ENCODE peak calls at places on chromosome 4, in four cellular contexts. J is testis, Z is NB4, Y is AG04450. O is an unnamed sample.

GRCh38 chr4:88008133-88008621 is 742 bp downstream of the PKD2 start:
- DNase-seq in J (peak), Z (peak), Y (no peak), O (peak)

GRCh38 chr4:111268769-111269414 is 646.0 kb upstream of the PITX2 start:
- DNase-seq in Y (no peak), Z (no peak), J (no peak), O (no peak)

GRCh38 chr4:85967872-85968271 is 392.0 kb downstream of the MAPK10 start:
- DNase-seq in J (no peak), Y (no peak), Z (no peak), O (no peak)

GRCh38 chr4:188295899-188296298 is 156.7 kb downstream of the TRIML1 start:
- DNase-seq in J (no peak), Y (no peak), Z (no peak), O (no peak)

GRCh38 chr4:105990933-105991332 is 95.7 kb downstream of the NPNT start:
- DNase-seq in J (no peak), Y (no peak), Z (no peak), O (no peak)

GRCh38 chr4:117831060-117831683 is 203.1 kb upstream of the NDST3 start:
- DNase-seq in Y (no peak), Z (no peak), J (no peak), O (no peak)

GRCh38 chr4:178165909-178166308 is 723.7 kb upstream of the AGA start:
- DNase-seq in J (no peak), Z (no peak), Y (no peak), O (no peak)

GRCh38 chr4:180261346-180261745 is 1981.9 kb upstream of the TENM3 start:
- DNase-seq in J (no peak), Y (no peak), Z (no peak), O (no peak)

GRCh38 chr4:128663325-128663724 is 146.2 kb upstream of the JADE1 start:
- DNase-seq in Z (no peak), Y (no peak), J (no peak), O (no peak)

GRCh38 chr4:10096976-10097330 is 19.6 kb downstream of the WDR1 start:
- DNase-seq in Z (no peak), Y (no peak), J (no peak), O (no peak)

GRCh38 chr4:16779028-16779675 is 119.3 kb downstream of the LDB2 start:
- DNase-seq in Y (no peak), J (no peak), Z (no peak), O (no peak)

GRCh38 chr4:103915224-103915869 is 195.6 kb upstream of the TACR3 start:
- DNase-seq in J (no peak), Z (peak), Y (no peak), O (no peak)

GRCh38 chr4:170872794-170873193 is 783.0 kb upstream of the AADAT start:
- DNase-seq in Y (no peak), Z (no peak), J (no peak), O (no peak)

GRCh38 chr4:167233523-167234387 is 539 bp downstream of the SPOCK3 start:
- DNase-seq in Z (no peak), J (no peak), Y (no peak), O (peak)

GRCh38 chr4:109559983-109560686 is at the start of gene MCUB:
- DNase-seq in Y (peak), Z (peak), J (peak), O (peak)

GRCh38 chr4:181860668-181861067 is 382.5 kb upstream of the TENM3 start:
- DNase-seq in J (no peak), Y (no peak), Z (no peak), O (no peak)

DNA sequence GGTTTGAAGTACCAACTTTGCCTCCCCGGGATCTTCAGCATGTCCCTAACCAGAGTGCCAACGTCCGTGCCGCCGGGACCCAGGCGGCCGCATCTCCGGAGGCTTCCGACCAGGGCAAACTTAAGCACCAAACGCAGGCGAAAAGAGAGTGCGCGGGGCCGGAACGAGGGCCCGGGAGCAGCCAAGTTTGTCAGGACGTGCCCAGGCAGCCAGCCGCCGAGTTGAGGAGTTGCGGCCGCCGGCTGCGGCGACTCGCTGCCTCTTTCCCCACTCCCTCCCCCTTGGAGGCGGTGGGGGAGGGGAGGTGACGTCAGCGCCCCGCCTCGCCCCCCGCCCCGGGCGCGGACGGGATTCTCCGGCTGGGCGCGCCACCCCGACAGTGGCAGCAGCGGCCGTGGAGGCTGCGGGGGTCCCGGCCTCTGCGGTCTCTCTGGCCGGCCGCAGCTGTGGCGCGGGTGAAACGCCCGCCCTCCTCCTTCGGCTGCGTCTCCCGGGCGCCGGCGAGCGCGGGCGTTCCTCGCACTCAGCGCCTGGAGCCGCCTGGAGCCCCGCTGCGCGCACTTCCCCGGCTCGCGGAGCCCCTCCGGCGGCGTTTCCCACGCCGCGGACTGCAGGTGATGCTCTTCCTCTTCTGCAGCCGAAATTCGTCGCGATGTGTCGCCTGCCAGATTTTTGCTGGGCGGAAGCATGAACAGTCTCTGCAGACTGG is 2.9 kb upstream of the FAT1 start:
- DNase-seq in J (peak), Z (no peak), Y (peak), O (peak)
- TF ChIP-seq CTCF in J (no peak), Z (no peak), Y (no peak), O (no peak)

GRCh38 chr4:83996254-83996653 is 460.3 kb downstream of the GPAT3 start:
- DNase-seq in Y (no peak), Z (no peak), J (no peak), O (no peak)

GRCh38 chr4:83989835-83990234 is 453.9 kb downstream of the GPAT3 start:
- DNase-seq in J (no peak), Z (peak), Y (no peak), O (no peak)

DNA sequence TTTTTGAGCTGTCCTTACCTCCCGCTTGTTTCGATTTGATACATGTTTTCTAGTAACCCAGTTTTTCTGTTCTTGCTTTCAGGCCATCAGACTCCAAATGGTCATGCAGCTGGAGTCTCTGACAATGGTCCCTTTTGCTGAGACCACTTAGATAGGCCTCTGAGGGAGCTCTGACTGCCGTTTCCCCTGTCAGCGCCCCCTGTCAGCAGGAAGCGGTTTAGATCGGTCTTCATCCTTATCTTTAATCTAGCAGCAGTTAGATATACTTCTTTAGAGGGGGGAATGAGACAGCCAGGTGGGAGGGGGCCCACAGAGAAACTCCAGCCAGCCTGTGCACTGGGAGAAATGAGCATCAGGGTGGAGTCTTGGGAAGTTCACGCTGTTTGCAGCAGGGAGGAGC is 457.9 kb downstream of the GPAT3 start:
- DNase-seq in Z (peak), Y (no peak), J (no peak), O (peak)
- TF ChIP-seq CTCF in Z (peak), Y (peak), J (no peak), O (peak)

GRCh38 chr4:183808102-183808466 is 97.0 kb upstream of the STOX2 start:
- DNase-seq in Y (no peak), Z (no peak), J (peak), O (no peak)
- TF ChIP-seq CTCF in Y (no peak), Z (no peak), J (no peak), O (no peak)

DNA sequence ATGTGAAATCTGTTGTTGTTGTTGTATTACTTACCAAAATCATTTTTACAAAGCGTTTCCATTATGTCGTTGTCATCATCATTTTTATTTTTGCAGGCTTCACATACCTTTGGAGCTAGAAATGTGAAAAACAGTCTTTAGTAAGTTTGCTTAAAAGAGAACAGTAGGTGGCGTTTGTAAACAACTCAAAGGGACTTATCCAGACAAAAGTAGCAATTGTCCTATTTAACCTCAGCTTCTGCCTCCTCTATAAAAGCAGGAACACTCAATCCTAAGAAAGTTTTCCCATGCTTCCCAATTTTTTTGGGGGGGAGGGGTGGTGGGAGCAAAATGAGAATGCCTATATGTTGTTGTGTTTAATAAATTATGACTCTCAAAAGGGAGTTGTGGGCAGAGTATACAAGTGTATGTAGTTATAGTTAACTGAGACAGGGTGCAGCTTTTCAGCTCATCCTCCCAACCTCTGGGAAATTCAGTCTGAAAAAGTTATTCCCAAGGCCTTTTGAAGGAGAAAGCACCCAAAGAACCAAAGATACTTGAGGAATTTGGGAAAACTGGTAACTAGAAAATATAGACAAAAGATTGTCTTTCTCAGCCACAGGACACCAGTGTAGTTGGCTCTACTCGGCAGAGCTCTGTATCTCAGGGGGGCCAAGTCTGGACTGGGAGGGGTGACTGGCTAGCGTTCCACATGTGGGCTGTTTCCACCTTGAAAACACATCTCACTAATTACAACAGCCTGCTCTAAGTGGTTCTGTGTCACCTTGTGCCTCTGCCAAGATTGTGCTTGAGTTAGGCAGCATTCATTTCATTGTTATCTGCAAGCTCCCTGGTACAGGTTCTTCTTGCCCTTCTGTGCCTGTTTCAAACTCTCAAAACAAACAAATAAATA is 2.8 kb downstream of the SFRP2 start:
- DNase-seq in Y (no peak), J (no peak), Z (peak), O (no peak)
- TF ChIP-seq CTCF in Y (peak), J (peak), Z (peak), O (peak)

DNA sequence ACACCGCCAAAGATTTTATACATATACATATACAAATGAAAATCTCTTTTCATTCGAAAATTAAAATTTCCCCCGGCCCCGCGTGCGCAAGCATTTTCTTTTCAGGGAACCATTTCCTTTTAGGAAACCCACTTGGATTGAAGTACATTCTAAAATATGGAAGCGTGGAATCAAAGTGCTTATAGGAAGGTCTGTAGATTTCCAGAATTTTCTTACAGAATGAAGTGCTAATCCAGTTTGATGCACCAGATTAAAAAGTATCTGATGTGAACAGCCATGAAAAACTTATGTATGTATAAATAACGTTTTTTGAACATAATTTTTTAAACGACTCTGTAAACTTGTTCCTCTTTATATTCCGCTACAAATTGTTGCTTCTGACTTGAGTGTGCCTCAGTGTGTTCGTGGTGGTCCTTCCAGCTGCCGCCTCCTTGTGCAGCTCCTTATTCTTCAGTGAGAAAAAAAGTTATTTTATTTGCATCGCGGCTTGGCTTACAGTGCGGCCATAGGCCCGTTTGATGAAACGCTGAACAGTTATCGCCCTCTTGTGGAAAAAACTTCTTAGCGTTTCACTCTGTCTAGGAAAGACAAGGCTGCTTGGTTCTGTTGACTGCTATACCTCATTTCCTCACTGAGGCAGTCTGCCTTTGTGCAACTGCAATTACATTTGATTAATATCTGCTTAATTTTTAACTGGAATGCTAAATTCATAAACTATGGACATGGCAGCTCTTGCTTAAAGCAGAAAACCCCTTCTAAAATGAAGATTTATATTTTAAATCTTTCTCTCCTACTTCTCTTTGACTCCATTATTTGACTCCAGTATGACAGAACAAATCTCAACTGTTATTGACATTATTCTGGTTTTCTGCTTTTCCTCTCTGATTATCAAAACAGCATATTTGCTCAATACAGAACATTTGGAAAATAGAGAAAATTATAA is 4.7 kb upstream of the NKX6-1 start:
- DNase-seq in Y (peak), Z (peak), J (no peak), O (peak)
- TF ChIP-seq CTCF in Y (peak), Z (peak), J (no peak), O (peak)

GRCh38 chr4:133483600-133484246 is 334.6 kb downstream of the PCDH10 start:
- DNase-seq in Y (peak), J (peak), Z (peak), O (peak)
- TF ChIP-seq CTCF in Y (peak), J (no peak), Z (peak), O (peak)